ENCODE peak calls at places on chromosomes 2 and 18, in eight cellular contexts. F, O, B, L, E, U, C and S are unnamed samples.

GRCh38 chr2:67463810-67464209 is 66.7 kb downstream of the ETAA1 start:
- DNase-seq in F (peak), O (no peak), B (no peak), L (peak), E (no peak), U (no peak), C (peak), S (no peak)

GRCh38 chr2:219570194-219570923 is 980 bp downstream of the OBSL1 start:
- DNase-seq in F (peak), O (peak), B (no peak), L (peak), E (no peak), U (no peak), C (no peak), S (no peak)

GRCh38 chr2:11562011-11562410 is 28.2 kb downstream of the GREB1 start:
- DNase-seq in F (no peak), O (no peak), B (no peak), L (peak), E (no peak), U (no peak), C (no peak), S (no peak)

GRCh38 chr18:59823611-59824195 is 76.1 kb upstream of the PMAIP1 start:
- DNase-seq in F (peak), O (peak), B (peak), L (peak), E (peak), U (peak), C (peak), S (peak)

GRCh38 chr18:67669993-67670671 is 153.6 kb upstream of the DSEL start:
- DNase-seq in F (no peak), O (no peak), B (no peak), L (peak), E (no peak), U (no peak), C (no peak), S (no peak)

GRCh38 chr2:25877431-25878360 is 591 bp downstream of the ASXL2 start:
- DNase-seq in F (peak), O (peak), B (peak), L (peak), E (peak), U (peak), C (peak), S (peak)

GRCh38 chr2:115161531-115162453 is 719.4 kb downstream of the DPP10 start:
- DNase-seq in F (no peak), O (no peak), B (no peak), L (no peak), E (no peak), U (no peak), C (no peak), S (peak)

GRCh38 chr2:26018184-26018716 is 15.6 kb upstream of the RAB10 start:
- DNase-seq in F (peak), O (peak), B (no peak), L (peak), E (no peak), U (peak), C (peak), S (no peak)

GRCh38 chr18:37210781-37211180 is 354.8 kb downstream of the CELF4 start:
- DNase-seq in F (no peak), O (no peak), B (no peak), L (no peak), E (no peak), U (no peak), C (no peak), S (no peak)

GRCh38 chr2:16179701-16180402 is 239.5 kb downstream of the MYCN start:
- DNase-seq in F (no peak), O (no peak), B (no peak), L (no peak), E (no peak), U (no peak), C (no peak), S (no peak)

GRCh38 chr18:32349728-32350395 is 120.8 kb downstream of the GAREM1 start:
- DNase-seq in F (peak), O (peak), B (no peak), L (peak), E (no peak), U (peak), C (no peak), S (no peak)

GRCh38 chr18:42087876-42088275 is 132.8 kb downstream of the PIK3C3 start:
- DNase-seq in F (peak), O (no peak), B (no peak), L (no peak), E (no peak), U (no peak), C (no peak), S (no peak)

GRCh38 chr2:142040554-142040953 is 90.3 kb downstream of the LRP1B start:
- DNase-seq in F (no peak), O (no peak), B (no peak), L (no peak), E (no peak), U (no peak), C (no peak), S (no peak)

GRCh38 chr2:40369619-40370397 is 82.1 kb downstream of the SLC8A1 start:
- DNase-seq in F (no peak), O (no peak), B (no peak), L (peak), E (no peak), U (no peak), C (no peak), S (no peak)

GRCh38 chr2:62410015-62410453 is 96.0 kb downstream of the TMEM17 start:
- DNase-seq in F (peak), O (no peak), B (no peak), L (no peak), E (no peak), U (peak), C (no peak), S (no peak)

GRCh38 chr2:9071584-9072124 is 68.2 kb upstream of the MBOAT2 start:
- DNase-seq in F (no peak), O (no peak), B (no peak), L (no peak), E (no peak), U (no peak), C (no peak), S (no peak)

GRCh38 chr2:168594778-168595177 is 138.7 kb downstream of the CERS6 start:
- DNase-seq in F (no peak), O (no peak), B (no peak), L (no peak), E (peak), U (no peak), C (peak), S (peak)

GRCh38 chr2:128237911-128238697 is 80.6 kb downstream of the HS6ST1 start:
- DNase-seq in F (no peak), O (no peak), B (no peak), L (peak), E (no peak), U (peak), C (no peak), S (no peak)

GRCh38 chr18:7822435-7823425 is 255.6 kb downstream of the PTPRM start:
- DNase-seq in F (no peak), O (no peak), B (no peak), L (peak), E (no peak), U (no peak), C (peak), S (no peak)

GRCh38 chr2:149191915-149192314 is 138.5 kb upstream of the LYPD6 start:
- DNase-seq in F (no peak), O (no peak), B (no peak), L (no peak), E (no peak), U (no peak), C (no peak), S (no peak)

GRCh38 chr2:38066415-38066814 is 9.5 kb downstream of the CYP1B1 start:
- DNase-seq in F (no peak), O (no peak), B (no peak), L (no peak), E (no peak), U (no peak), C (no peak), S (no peak)

GRCh38 chr2:217440000-217440399 is 562.8 kb downstream of the TNS1 start:
- DNase-seq in F (no peak), O (no peak), B (no peak), L (no peak), E (peak), U (no peak), C (peak), S (peak)

GRCh38 chr18:69898241-69898861 is 49.3 kb downstream of the CD226 start:
- DNase-seq in F (no peak), O (no peak), B (no peak), L (peak), E (peak), U (no peak), C (no peak), S (peak)

GRCh38 chr18:55657572-55658331 is 69.8 kb upstream of the TCF4 start:
- DNase-seq in F (no peak), O (no peak), B (no peak), L (no peak), E (no peak), U (no peak), C (no peak), S (no peak)

GRCh38 chr2:190879474-190880373 is 897 bp upstream of the GLS start:
- DNase-seq in F (no peak), O (no peak), B (peak), L (peak), E (no peak), U (no peak), C (no peak), S (no peak)

GRCh38 chr18:14914126-14914525 is 166.2 kb downstream of the ANKRD30B start:
- DNase-seq in F (no peak), O (no peak), B (no peak), L (no peak), E (no peak), U (no peak), C (no peak), S (no peak)

GRCh38 chr2:163878718-163879117 is 142.9 kb upstream of the FIGN start:
- DNase-seq in F (peak), O (no peak), B (no peak), L (no peak), E (peak), U (peak), C (no peak), S (peak)

GRCh38 chr2:11129598-11130449 is 25.4 kb upstream of the SLC66A3 start:
- DNase-seq in F (peak), O (peak), B (peak), L (peak), E (peak), U (no peak), C (peak), S (peak)

GRCh38 chr18:57833441-57834101 is 30.5 kb upstream of the ATP8B1 start:
- DNase-seq in F (peak), O (no peak), B (no peak), L (peak), E (peak), U (no peak), C (peak), S (peak)

GRCh38 chr2:29528891-29529520 is 392.4 kb downstream of the ALK start:
- DNase-seq in F (no peak), O (no peak), B (no peak), L (peak), E (no peak), U (no peak), C (no peak), S (no peak)

GRCh38 chr2:33013684-33014110 is 66.9 kb downstream of the LTBP1 start:
- DNase-seq in F (no peak), O (no peak), B (no peak), L (peak), E (no peak), U (no peak), C (no peak), S (no peak)

GRCh38 chr2:30444283-30444682 is 2.8 kb upstream of the LCLAT1 start:
- DNase-seq in F (no peak), O (no peak), B (no peak), L (no peak), E (no peak), U (no peak), C (no peak), S (no peak)

GRCh38 chr2:202215179-202215578 is 23.2 kb downstream of the SUMO1 start:
- DNase-seq in F (no peak), O (no peak), B (no peak), L (no peak), E (no peak), U (no peak), C (no peak), S (no peak)

GRCh38 chr2:176552456-176553135 is 283.4 kb downstream of the MTX2 start:
- DNase-seq in F (no peak), O (no peak), B (no peak), L (peak), E (no peak), U (no peak), C (no peak), S (no peak)

GRCh38 chr18:25164211-25164836 is 187.6 kb downstream of the ZNF521 start:
- DNase-seq in F (no peak), O (no peak), B (no peak), L (no peak), E (peak), U (no peak), C (peak), S (no peak)

GRCh38 chr2:128791983-128792315 is 473.3 kb upstream of the HS6ST1 start:
- DNase-seq in F (no peak), O (no peak), B (no peak), L (no peak), E (no peak), U (no peak), C (no peak), S (no peak)

GRCh38 chr18:2971741-2972552 is 41.0 kb downstream of the LPIN2 start:
- DNase-seq in F (no peak), O (no peak), B (peak), L (no peak), E (peak), U (no peak), C (no peak), S (peak)

GRCh38 chr2:19228720-19229119 is 129.7 kb downstream of the OSR1 start:
- DNase-seq in F (no peak), O (no peak), B (no peak), L (no peak), E (no peak), U (no peak), C (no peak), S (no peak)
- TF ChIP-seq CTCF in F (no peak), O (no peak), B (no peak), L (no peak), E (no peak), U (no peak), C (no peak), S (no peak)

DNA sequence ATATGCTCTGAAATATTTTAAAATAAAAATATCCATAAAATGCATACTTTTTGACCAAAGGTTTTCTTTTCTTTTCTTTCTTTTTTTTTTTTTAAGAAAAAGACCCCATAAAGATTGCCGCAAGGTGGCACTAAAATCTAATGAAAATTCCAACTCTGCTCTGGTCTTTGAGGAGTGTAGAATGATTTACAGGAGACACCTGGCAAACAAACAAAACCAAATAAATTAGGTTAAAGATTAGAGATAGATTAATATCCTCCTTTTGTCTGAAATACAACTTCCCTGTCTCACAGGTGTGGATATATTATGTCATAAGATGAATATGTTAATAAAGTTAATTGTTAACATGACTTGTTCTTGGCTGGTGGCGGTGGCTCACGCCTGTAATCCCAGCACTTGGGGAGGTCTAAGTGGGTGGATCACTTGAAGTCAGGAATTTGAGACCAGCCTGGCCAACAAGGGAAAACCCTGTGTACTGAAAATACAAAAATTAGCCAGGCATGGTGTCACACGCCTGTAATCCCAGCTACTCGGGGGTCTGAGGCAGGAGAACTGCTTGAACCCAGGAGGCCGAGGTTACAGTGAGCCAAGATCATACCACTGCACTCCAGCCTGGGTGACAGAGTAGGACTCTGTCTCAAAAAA is 3.5 kb upstream of the RHOB start:
- DNase-seq in F (no peak), O (no peak), B (no peak), L (no peak), E (peak), U (no peak), C (peak), S (peak)
- TF ChIP-seq CTCF in F (peak), O (peak), B (peak), L (peak), E (peak), U (peak), C (peak), S (no peak)

GRCh38 chr2:73112913-73113633 is at the start of gene RAB11FIP5:
- DNase-seq in F (peak), O (peak), B (peak), L (peak), E (peak), U (peak), C (peak), S (peak)
- TF ChIP-seq CTCF in F (no peak), O (no peak), B (no peak), L (no peak), E (no peak), U (no peak), C (peak), S (no peak)

GRCh38 chr2:133640103-133640502 is 71.8 kb upstream of the NCKAP5 start:
- DNase-seq in F (no peak), O (no peak), B (no peak), L (no peak), E (no peak), U (no peak), C (no peak), S (no peak)

GRCh38 chr2:133642831-133643230 is 74.6 kb upstream of the NCKAP5 start:
- DNase-seq in F (no peak), O (no peak), B (no peak), L (peak), E (no peak), U (no peak), C (peak), S (no peak)

GRCh38 chr2:133641942-133642341 is 73.7 kb upstream of the NCKAP5 start:
- DNase-seq in F (no peak), O (no peak), B (no peak), L (no peak), E (no peak), U (no peak), C (peak), S (no peak)

GRCh38 chr2:133643822-133644221 is 75.6 kb upstream of the NCKAP5 start:
- DNase-seq in F (no peak), O (no peak), B (no peak), L (no peak), E (no peak), U (no peak), C (no peak), S (no peak)

DNA sequence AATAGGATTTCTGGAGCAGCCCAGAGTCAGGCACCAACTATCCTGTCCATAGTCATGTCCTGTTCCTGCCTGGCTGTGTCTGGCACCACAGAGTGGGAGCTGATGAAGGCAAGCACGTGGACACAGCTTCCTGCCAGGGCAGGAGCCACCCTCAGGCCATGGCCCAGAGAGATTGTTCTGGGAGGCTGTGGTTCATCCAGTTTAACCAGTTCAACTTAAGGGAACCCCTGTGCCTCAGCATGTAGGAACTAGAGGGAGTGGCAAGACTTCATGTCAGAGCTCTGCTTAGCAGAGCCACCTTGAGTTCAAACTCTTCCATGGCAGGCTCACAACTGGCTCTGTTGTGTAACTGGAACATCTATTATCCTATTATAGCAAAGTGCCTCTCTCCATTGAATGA is 73.2 kb upstream of the NCKAP5 start:
- DNase-seq in F (peak), O (no peak), B (no peak), L (no peak), E (no peak), U (peak), C (no peak), S (no peak)
- TF ChIP-seq CTCF in F (no peak), O (no peak), B (no peak), L (peak), E (no peak), U (peak), C (no peak), S (no peak)

DNA sequence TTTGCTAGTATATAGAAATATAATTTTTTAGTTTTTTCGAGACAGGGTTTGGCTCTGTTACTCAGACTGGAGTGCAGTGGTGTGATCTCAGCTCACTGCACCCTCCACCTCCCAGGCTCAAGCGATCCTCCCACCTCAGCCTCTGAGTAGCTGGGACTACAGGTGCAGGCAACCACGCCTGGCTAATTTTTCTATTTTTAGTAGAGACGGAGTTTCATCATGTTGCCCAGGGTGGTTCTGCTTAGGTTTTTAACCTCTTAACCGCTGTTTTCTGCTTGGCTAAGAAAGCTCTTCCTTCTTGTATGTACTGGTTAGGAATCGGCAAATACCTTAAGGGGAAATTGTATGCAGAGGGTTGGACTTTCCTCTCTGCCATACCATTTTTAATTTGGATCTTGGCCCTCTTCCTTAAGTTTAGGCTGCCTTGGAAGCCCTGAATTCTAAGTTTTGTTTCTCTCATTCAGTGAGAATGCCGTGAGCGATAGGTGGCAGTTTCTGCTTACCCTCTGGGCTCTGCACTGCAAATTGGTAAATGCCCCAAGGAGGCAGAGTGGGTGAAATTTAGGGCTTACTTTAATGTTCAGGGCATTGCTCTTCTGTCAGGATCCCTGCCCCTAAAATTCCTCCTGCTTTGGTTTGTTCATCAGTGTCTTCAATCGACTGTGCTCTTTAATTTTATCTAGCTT is 32.3 kb downstream of the EML6 start:
- DNase-seq in F (no peak), O (no peak), B (no peak), L (no peak), E (peak), U (no peak), C (peak), S (no peak)
- TF ChIP-seq CTCF in F (no peak), O (no peak), B (no peak), L (no peak), E (peak), U (peak), C (peak), S (peak)

GRCh38 chr2:150612957-150613710 is 125.7 kb upstream of the RND3 start:
- DNase-seq in F (no peak), O (no peak), B (no peak), L (no peak), E (no peak), U (no peak), C (no peak), S (no peak)

GRCh38 chr2:150609831-150610582 is 122.5 kb upstream of the RND3 start:
- DNase-seq in F (no peak), O (no peak), B (no peak), L (peak), E (no peak), U (no peak), C (no peak), S (no peak)

GRCh38 chr2:150608341-150608740 is 120.9 kb upstream of the RND3 start:
- DNase-seq in F (no peak), O (no peak), B (no peak), L (no peak), E (no peak), U (no peak), C (no peak), S (no peak)

GRCh38 chr2:150607471-150607870 is 120.0 kb upstream of the RND3 start:
- DNase-seq in F (no peak), O (no peak), B (no peak), L (no peak), E (no peak), U (no peak), C (no peak), S (no peak)

GRCh38 chr2:150610670-150611279 is 123.3 kb upstream of the RND3 start:
- DNase-seq in F (peak), O (peak), B (no peak), L (no peak), E (peak), U (no peak), C (peak), S (no peak)
- TF ChIP-seq CTCF in F (peak), O (peak), B (no peak), L (peak), E (peak), U (peak), C (peak), S (peak)

DNA sequence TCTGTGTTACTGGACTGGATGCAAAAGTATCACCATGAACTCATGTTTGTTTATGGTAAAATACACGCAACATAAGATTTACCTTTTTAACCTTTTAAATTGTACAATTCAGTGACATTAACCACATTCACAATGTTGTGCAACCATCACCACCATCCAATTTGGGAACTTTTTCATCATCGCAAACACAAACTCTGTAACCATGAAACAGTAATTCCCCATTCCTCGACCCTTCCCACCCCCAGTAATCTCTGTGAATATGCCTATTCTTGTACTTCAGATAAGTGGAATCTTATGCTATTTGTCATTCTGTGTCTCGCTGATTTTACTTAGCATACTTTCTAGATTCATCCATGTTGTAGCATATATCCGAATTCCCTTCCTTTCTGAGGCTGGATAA is 31.1 kb upstream of the EPAS1 start:
- DNase-seq in F (no peak), O (no peak), B (no peak), L (peak), E (no peak), U (no peak), C (no peak), S (no peak)
- TF ChIP-seq CTCF in F (no peak), O (no peak), B (no peak), L (no peak), E (no peak), U (no peak), C (no peak), S (no peak)